ENCODE peak calls at places on chromosome 9, in six cellular contexts. W is neuronal stem cell, R is H9, C is trophoblast cell, O is H1, P is IMR-90. N is an unnamed sample.

GRCh38 chr9:11275158-11275695 is 662.4 kb upstream of the PTPRD start:
- DNase-seq in R (no peak), O (no peak), W (no peak), P (no peak), C (no peak), N (no peak)

GRCh38 chr9:110440796-110441195 is 103.1 kb upstream of the TXNDC8 start:
- DNase-seq in P (no peak), O (no peak), W (no peak), C (no peak), R (no peak), N (no peak)

GRCh38 chr9:111944467-111944866 is 47.9 kb downstream of the UGCG start:
- DNase-seq in W (no peak), C (peak), O (no peak), R (no peak), P (peak), N (peak)

GRCh38 chr9:20280330-20280729 is 342.0 kb downstream of the MLLT3 start:
- DNase-seq in R (peak), O (no peak), C (no peak), P (no peak), W (no peak), N (no peak)

GRCh38 chr9:95985656-95986055 is 110.2 kb downstream of the ERCC6L2 start:
- DNase-seq in R (no peak), P (no peak), W (no peak), C (no peak), O (no peak), N (peak)

GRCh38 chr9:136665111-136665703 is 2.5 kb downstream of the EGFL7 start:
- DNase-seq in O (no peak), W (peak), P (no peak), C (no peak), R (no peak), N (peak)

GRCh38 chr9:69054989-69055388 is 19.4 kb downstream of the FXN start:
- DNase-seq in C (no peak), P (no peak), O (no peak), R (no peak), W (no peak), N (no peak)

GRCh38 chr9:33289501-33289900 is 815 bp upstream of the NFX1 start:
- DNase-seq in O (no peak), R (peak), P (no peak), C (no peak), W (no peak), N (no peak)

GRCh38 chr9:92616199-92617129 is 53.5 kb downstream of the IPPK start:
- DNase-seq in P (no peak), C (no peak), R (peak), W (no peak), O (no peak), N (no peak)

GRCh38 chr9:72443855-72444254 is 77.6 kb upstream of the TMC1 start:
- DNase-seq in W (no peak), O (no peak), P (no peak), C (peak), R (no peak), N (peak)

GRCh38 chr9:73158723-73159122 is 7.1 kb downstream of the ANXA1 start:
- DNase-seq in C (peak), O (no peak), R (no peak), P (no peak), W (no peak), N (no peak)

GRCh38 chr9:117491491-117491890 is 76.6 kb upstream of the ASTN2 start:
- DNase-seq in C (no peak), O (no peak), W (no peak), P (no peak), R (no peak), N (no peak)

GRCh38 chr9:79955300-79955699 is 383.5 kb downstream of the TLE4 start:
- DNase-seq in R (no peak), W (no peak), C (no peak), P (no peak), O (no peak), N (no peak)

GRCh38 chr9:77766587-77766986 is 118.5 kb upstream of the GNA14 start:
- DNase-seq in P (no peak), O (no peak), R (no peak), W (no peak), C (no peak), N (no peak)

GRCh38 chr9:77769246-77769645 is 121.1 kb upstream of the GNA14 start:
- DNase-seq in C (no peak), W (no peak), P (no peak), O (no peak), R (no peak), N (no peak)

GRCh38 chr9:77765781-77766259 is 117.7 kb upstream of the GNA14 start:
- DNase-seq in W (no peak), C (no peak), P (no peak), O (no peak), R (no peak), N (no peak)

GRCh38 chr9:77772641-77773040 is 124.5 kb upstream of the GNA14 start:
- DNase-seq in P (no peak), C (no peak), W (no peak), O (no peak), R (no peak), N (peak)

DNA sequence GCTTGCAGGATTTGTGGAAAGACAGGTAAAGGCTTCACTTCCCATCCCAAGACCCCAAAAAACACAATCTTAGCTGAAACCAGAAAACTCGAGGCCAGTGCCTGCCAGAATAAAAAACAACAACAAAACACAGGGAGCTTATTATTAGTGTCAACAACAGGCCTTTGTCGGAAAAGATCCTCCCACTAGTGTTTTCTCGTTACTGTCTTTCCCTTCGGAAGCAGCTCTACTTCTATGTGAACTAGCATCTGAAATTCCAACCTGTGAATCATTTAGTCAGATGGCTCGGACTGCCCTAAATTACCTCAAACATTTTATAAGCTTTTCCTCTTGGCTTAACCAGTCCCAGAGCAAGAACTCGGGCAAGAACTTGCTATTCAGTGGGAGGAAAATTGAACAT is 122.2 kb upstream of the GNA14 start:
- DNase-seq in P (no peak), O (no peak), R (no peak), C (no peak), W (no peak), N (no peak)
- H3K14ac ChIP-seq in P (no peak), O (no peak), R (no peak), C (no peak), W (no peak), N (no peak)

GRCh38 chr9:97565262-97565661 is 63.8 kb downstream of the TMOD1 start:
- DNase-seq in R (peak), O (no peak), P (no peak), C (no peak), W (no peak), N (no peak)

GRCh38 chr9:97567182-97567893 is 65.8 kb downstream of the TSTD2 start:
- DNase-seq in O (no peak), C (no peak), R (peak), P (no peak), W (no peak), N (no peak)

GRCh38 chr9:97568461-97569275 is 64.5 kb downstream of the TSTD2 start:
- DNase-seq in R (peak), O (no peak), P (no peak), W (no peak), C (no peak), N (no peak)

GRCh38 chr9:97570899-97571298 is 62.3 kb downstream of the TSTD2 start:
- DNase-seq in P (no peak), O (no peak), R (no peak), W (no peak), C (no peak), N (no peak)

GRCh38 chr9:97567894-97568202 is 65.3 kb downstream of the TSTD2 start:
- DNase-seq in C (peak), P (no peak), W (no peak), O (no peak), R (peak), N (no peak)
- H3K14ac ChIP-seq in C (no peak), P (no peak), W (no peak), O (no peak), R (no peak), N (no peak)

DNA sequence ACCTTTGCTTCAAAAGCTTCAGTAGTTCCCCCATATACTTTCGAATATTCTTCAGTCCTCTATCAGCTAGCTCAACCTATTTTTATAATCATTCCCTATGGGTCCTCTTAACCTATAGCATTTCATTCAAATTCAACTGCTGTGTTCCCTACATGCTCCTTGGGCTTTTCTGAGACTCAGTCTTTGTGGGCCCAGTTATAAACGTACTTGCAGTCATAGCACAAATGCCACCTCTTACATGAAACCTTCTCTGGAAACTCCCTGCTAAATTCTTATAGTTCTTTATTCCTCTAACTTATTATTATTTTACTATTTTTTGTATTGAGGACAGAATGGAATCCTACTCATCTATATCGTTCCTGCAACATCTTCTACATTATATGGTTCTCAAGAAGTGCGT is 24.7 kb downstream of the MLANA start:
- DNase-seq in C (no peak), R (no peak), W (no peak), O (no peak), P (no peak), N (no peak)
- H3K14ac ChIP-seq in C (no peak), R (no peak), W (no peak), O (no peak), P (no peak), N (no peak)

GRCh38 chr9:18350036-18350435 is 123.9 kb upstream of the ADAMTSL1 start:
- DNase-seq in C (no peak), R (no peak), O (no peak), P (no peak), W (no peak), N (no peak)
- H3K14ac ChIP-seq in C (no peak), R (no peak), O (no peak), P (no peak), W (no peak), N (no peak)

GRCh38 chr9:101509572-101509971 is 24.1 kb upstream of the RNF20 start:
- DNase-seq in O (no peak), P (peak), W (no peak), R (no peak), C (no peak), N (no peak)
- H3K14ac ChIP-seq in O (no peak), P (no peak), W (no peak), R (no peak), C (no peak), N (no peak)

DNA sequence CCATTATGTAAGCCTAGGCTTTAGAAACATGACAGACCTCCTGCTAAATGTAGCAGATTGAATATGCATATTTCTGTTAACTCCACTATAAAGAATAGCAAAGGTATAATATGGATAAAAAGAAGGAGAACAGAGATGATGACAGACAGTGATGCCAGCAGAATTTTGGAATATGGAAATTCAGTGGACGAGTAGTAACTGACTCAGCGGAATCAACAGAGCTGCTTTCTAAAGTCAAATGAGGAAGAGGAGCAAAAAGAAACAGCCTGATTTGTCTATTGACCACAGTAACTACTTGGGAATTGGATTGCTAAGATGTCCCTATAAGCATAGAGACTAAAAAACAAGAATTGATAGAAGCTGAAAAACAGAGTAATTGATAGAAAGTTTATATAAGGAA is 8.0 kb downstream of the GPR21 start:
- DNase-seq in W (no peak), C (no peak), R (no peak), P (no peak), O (no peak), N (no peak)
- H3K14ac ChIP-seq in W (no peak), C (no peak), R (no peak), P (no peak), O (no peak), N (no peak)

GRCh38 chr9:114775121-114775520 is 30.7 kb downstream of the TNFSF15 start:
- DNase-seq in R (no peak), W (no peak), P (no peak), O (no peak), C (no peak), N (no peak)
- H3K14ac ChIP-seq in R (no peak), W (no peak), P (no peak), O (no peak), C (no peak), N (no peak)

GRCh38 chr9:128431207-128431606 is 10.6 kb downstream of the CERCAM start:
- DNase-seq in O (no peak), W (no peak), C (no peak), R (no peak), P (no peak), N (no peak)

GRCh38 chr9:128434340-128434739 is 13.7 kb downstream of the CERCAM start:
- DNase-seq in P (no peak), W (no peak), R (no peak), O (no peak), C (no peak), N (no peak)

GRCh38 chr9:128424268-128424780 is 3.7 kb downstream of the CERCAM start:
- DNase-seq in P (no peak), O (no peak), R (no peak), C (peak), W (no peak), N (no peak)

GRCh38 chr9:128428644-128429504 is 8.2 kb downstream of the CERCAM start:
- DNase-seq in C (no peak), W (no peak), P (no peak), O (no peak), R (no peak), N (no peak)

DNA sequence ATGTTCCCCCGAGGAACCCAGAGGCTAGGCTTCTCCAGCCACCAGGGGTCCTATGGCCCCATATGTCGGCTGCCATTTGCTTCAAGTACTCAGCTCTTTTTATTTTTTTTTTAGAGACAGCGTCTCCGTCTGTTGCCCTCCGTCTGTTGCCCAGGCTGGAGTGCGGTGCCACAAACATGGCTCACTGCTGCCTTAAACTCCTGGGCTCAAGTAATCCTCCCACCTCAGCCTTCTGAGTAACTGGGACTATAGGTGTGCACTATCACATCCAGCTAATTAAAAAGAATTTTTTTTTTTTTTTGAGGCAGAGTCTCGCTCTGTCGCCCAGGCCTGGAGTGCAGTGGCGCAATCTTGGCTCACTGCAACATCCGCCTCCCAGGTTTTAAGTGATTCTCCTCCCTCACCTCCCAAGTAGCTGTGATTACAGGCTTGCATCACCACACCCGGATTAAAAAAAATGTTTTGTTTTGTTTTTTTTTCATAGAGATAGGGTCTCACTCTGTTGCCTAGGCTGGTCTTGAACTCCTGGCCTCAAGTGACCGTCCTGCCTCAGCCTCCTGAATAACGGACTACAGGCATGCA is 8.9 kb downstream of the CERCAM start:
- DNase-seq in R (no peak), W (no peak), O (no peak), P (no peak), C (no peak), N (no peak)
- H3K14ac ChIP-seq in R (no peak), W (no peak), O (no peak), P (no peak), C (no peak), N (no peak)

GRCh38 chr9:124752967-124753366 is 18.1 kb downstream of the NR6A1 start:
- DNase-seq in C (peak), W (no peak), O (no peak), R (no peak), P (peak), N (no peak)
- H3K14ac ChIP-seq in C (no peak), W (no peak), O (no peak), R (no peak), P (peak), N (no peak)

DNA sequence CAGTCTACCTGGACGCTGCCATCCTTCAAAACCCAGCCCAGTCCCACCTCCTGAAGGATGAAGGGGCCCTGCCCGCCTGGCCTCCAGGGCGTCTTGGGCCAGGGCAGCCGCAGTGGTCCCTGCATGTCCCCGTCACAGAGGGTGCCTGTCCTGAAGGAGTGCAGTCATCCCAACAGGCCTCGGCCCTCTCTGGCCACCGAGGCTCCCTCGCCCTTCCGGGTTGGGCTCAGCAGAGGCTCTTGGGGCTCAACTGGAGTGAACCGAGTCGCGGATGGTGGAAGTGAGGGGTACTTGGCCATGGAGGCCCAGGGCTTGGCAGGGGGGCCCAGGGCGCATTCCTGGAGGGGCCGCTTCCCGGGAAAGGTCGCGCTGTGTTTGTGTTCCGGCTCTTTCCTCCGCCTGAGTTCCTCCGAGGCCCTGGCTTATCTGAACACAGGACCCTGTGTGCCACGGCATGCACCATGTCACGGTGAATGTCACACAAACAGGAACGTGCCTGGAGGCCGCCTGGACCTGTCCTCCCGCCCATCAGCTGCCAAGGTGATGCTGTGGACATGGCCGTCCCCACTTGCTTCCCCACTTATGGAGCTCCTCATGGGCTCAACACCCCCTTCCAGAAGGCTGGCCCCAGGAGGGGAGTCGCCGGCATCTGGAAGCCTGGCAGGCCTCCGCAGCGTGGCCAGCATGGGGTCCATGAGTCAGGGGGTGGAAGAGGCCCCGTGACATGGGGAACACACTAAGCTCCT is 25.7 kb upstream of the OBP2B start:
- DNase-seq in C (no peak), P (no peak), R (peak), O (no peak), W (no peak), N (no peak)
- H3K14ac ChIP-seq in C (no peak), P (no peak), R (no peak), O (no peak), W (peak), N (no peak)

N was measured in mesenchymal stem cell.